ENCODE peak calls at places on chromosomes 1 and 21, in ten cellular contexts. N, O, W, K, C, Y, S, M, T and B are unnamed samples.

GRCh38 chr1:201479331-201479730 is 10.3 kb upstream of the PHLDA3 start:
- DNase-seq in N (peak; percentile 13), M (no peak), Y (no peak), O (no peak), K (no peak), W (peak; percentile 53), S (no peak), C (no peak), T (no peak), B (no peak)

GRCh38 chr1:941588-942383 is 17.3 kb downstream of the NOC2L start:
- DNase-seq in W (peak; percentile 81), T (peak; percentile 49), N (peak; percentile 77), Y (no peak), M (peak; percentile 44), C (no peak), K (peak; percentile 65), O (peak; percentile 78), S (peak; percentile 77), B (peak; percentile 84)

GRCh38 chr1:168476588-168477379 is 67.0 kb downstream of the XCL2 start:
- DNase-seq in C (no peak), M (no peak), S (no peak), N (no peak), W (no peak), O (no peak), Y (no peak), T (no peak), K (no peak), B (no peak)

GRCh38 chr1:96509351-96509750 is 212.2 kb upstream of the PTBP2 start:
- DNase-seq in W (no peak), S (no peak), Y (no peak), M (no peak), O (no peak), C (no peak), K (no peak), T (no peak), N (no peak), B (no peak)

GRCh38 chr1:175690298-175690697 is 53.1 kb downstream of the TNR start:
- DNase-seq in N (no peak), K (no peak), O (no peak), C (no peak), S (no peak), T (no peak), W (no peak), M (no peak), Y (no peak), B (no peak)

GRCh38 chr1:58874327-58874726 is 90.5 kb upstream of the JUN start:
- DNase-seq in W (no peak), M (peak; percentile 59), T (no peak), Y (no peak), C (no peak), K (no peak), S (no peak), N (no peak), O (no peak), B (no peak)

GRCh38 chr21:40595806-40596205 is 251.2 kb downstream of the DSCAM start:
- DNase-seq in S (no peak), W (no peak), Y (no peak), K (no peak), T (no peak), C (no peak), O (no peak), M (no peak), N (no peak), B (no peak)

GRCh38 chr21:36841866-36842265 is 124.6 kb downstream of the HLCS start:
- DNase-seq in T (no peak), K (no peak), W (peak; percentile 54), O (no peak), M (no peak), N (no peak), Y (no peak), S (no peak), C (no peak), B (no peak)

GRCh38 chr1:235434001-235434400 is 66.8 kb downstream of the TBCE start:
- DNase-seq in K (no peak), S (no peak), Y (no peak), T (no peak), W (no peak), N (no peak), M (no peak), O (no peak), C (no peak), B (no peak)

GRCh38 chr1:79422726-79423125 is 416.2 kb upstream of the ADGRL4 start:
- DNase-seq in S (no peak), Y (no peak), C (no peak), W (no peak), T (no peak), N (no peak), K (no peak), M (no peak), O (no peak), B (no peak)

GRCh38 chr21:29654203-29654602 is 285.6 kb downstream of the GRIK1 start:
- DNase-seq in O (no peak), C (no peak), S (no peak), T (no peak), M (no peak), K (no peak), Y (no peak), N (no peak), W (no peak), B (no peak)

GRCh38 chr1:25649041-25649440 is 32.5 kb downstream of the MAN1C1 start:
- DNase-seq in N (no peak), W (no peak), O (no peak), S (no peak), T (no peak), Y (no peak), M (no peak), K (no peak), C (no peak), B (no peak)

DNA sequence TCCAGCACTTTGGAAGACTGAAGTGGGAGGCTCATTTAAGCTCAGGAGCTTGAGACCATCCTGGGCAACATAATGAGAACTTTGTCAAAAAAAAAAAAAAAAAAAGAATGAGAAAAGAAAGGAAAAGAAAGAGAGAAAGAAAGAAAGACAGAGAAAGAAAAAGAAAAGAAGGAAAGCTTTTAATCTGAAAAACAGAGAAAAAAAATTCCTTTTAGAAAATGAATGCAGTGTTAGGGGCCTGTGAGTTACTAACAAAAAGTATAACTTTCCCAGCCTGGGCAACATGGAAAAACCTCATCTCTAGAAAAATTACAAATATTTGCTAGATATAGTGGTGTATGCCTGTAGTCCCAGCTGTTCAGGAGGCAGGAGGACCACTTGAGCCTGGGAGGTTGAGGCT is 15.9 kb upstream of the SYDE2 start:
- DNase-seq in M (no peak), N (no peak), K (no peak), S (no peak), W (no peak), T (no peak), C (no peak), O (no peak), Y (no peak), B (no peak)
- TF ChIP-seq CTCF in M (no peak), N (no peak), K (no peak), S (no peak), W (no peak), T (no peak), C (no peak), O (no peak), Y (no peak), B (no peak)

GRCh38 chr1:30974536-30974935 is 66.0 kb upstream of the SDC3 start:
- DNase-seq in C (no peak), N (no peak), M (no peak), W (no peak), Y (no peak), O (no peak), K (no peak), T (no peak), S (no peak), B (no peak)

GRCh38 chr1:30975217-30975616 is 66.7 kb upstream of the SDC3 start:
- DNase-seq in K (no peak), C (no peak), M (no peak), T (no peak), O (no peak), S (no peak), N (no peak), W (no peak), Y (no peak), B (no peak)

GRCh38 chr1:30976143-30976542 is 67.6 kb upstream of the SDC3 start:
- DNase-seq in N (no peak), K (peak; percentile 44), Y (no peak), M (no peak), C (no peak), S (no peak), T (peak; percentile 78), O (no peak), W (peak; percentile 42), B (no peak)

GRCh38 chr1:30977511-30977910 is 69.0 kb upstream of the SDC3 start:
- DNase-seq in T (no peak), M (peak; percentile 4), S (no peak), C (no peak), Y (no peak), O (no peak), K (no peak), W (no peak), N (no peak), B (no peak)

DNA sequence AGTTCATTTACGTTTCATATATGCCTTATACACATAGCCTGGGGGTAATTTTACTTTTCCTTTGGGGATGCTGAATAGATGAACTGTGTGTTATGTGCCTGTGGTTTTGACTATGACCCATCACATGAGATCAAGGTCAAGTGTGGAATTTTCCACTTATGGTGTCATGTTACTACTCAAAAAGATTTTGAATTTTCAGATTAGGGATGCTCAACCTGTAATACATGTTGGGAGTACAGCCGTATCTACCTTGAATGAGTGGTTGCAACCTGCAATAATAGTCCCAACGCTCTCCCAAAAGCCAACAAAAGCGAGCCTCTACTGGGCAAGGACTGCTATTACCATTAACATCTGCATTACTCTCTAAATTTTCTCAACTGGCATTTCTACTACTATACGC is 68.5 kb upstream of the SDC3 start:
- DNase-seq in W (peak; percentile 69), S (no peak), K (peak; percentile 55), Y (no peak), T (peak; percentile 35), C (peak; percentile 23), M (peak; percentile 2), N (no peak), O (no peak), B (no peak)
- TF ChIP-seq CTCF in W (no peak), S (no peak), K (peak; percentile 40), Y (no peak), T (no peak), C (peak; percentile 46), M (no peak), N (peak; percentile 25), O (no peak), B (peak; percentile 16)

GRCh38 chr1:200279810-200280411 is 129.9 kb downstream of the ZNF281 start:
- DNase-seq in M (peak; percentile 34), T (peak; percentile 43), Y (no peak), O (peak; percentile 17), W (peak; percentile 80), N (no peak), C (peak; percentile 8), S (no peak), K (peak; percentile 75), B (peak; percentile 31)
- TF ChIP-seq CTCF in M (peak; percentile 77), T (peak; percentile 57), Y (peak; percentile 33), O (peak; percentile 43), W (peak; percentile 58), N (peak; percentile 62), C (peak; percentile 73), S (peak; percentile 71), K (peak; percentile 92), B (peak; percentile 79)

DNA sequence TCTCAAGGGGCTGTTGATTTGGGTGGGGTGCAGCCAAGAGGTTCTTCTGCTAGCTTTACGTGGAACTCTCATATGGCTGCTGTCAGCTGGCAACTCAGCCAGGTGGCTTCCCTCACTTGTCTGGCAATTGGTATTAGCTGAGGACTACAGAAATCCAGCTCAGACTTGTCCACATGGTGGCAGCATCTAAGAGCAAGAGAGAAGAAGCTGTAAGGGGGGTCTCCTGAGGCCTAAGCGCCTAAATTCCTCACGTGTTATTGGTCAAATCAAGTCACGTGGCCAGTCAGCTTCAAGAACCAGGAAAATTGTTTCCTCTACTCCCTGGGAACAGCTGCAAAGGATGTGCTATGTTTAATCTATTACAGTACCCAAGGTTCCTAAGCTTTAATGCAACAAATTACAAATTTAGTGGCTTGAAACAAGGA is 4.2 kb upstream of the DYRK3 start:
- DNase-seq in T (peak; percentile 85), S (no peak), N (peak; percentile 84), W (peak; percentile 80), K (peak; percentile 96), M (peak; percentile 80), C (peak; percentile 90), O (peak; percentile 39), Y (no peak), B (peak; percentile 71)
- TF ChIP-seq CTCF in T (peak; percentile 60), S (peak; percentile 52), N (peak; percentile 70), W (peak; percentile 58), K (peak; percentile 67), M (peak; percentile 78), C (peak; percentile 72), O (no peak), Y (no peak), B (peak; percentile 48)